ENCODE peak calls at places on chromosomes 6 and 20, in six cellular contexts. One of them, this sample, is unnamed.

GRCh38 chr6:46985943-46986342 is 56.2 kb downstream of the ADGRF1 start:
- DNase-seq in H1: no peak
- DNase-seq in GM12878: no peak
- DNase-seq in K562: no peak
- DNase-seq in HCT116: no peak
- DNase-seq in WTC11: no peak
- DNase-seq in this sample: no peak

GRCh38 chr6:99522531-99522930 is 7.3 kb upstream of the USP45 start:
- DNase-seq in GM12878: no peak
- DNase-seq in HCT116: no peak
- DNase-seq in H1: no peak
- DNase-seq in K562: no peak
- DNase-seq in WTC11: no peak
- DNase-seq in this sample: peak

GRCh38 chr6:111818539-111819226 is 54.6 kb downstream of the FYN start:
- DNase-seq in WTC11: no peak
- DNase-seq in K562: no peak
- DNase-seq in H1: no peak
- DNase-seq in GM12878: no peak
- DNase-seq in HCT116: no peak
- DNase-seq in this sample: no peak

GRCh38 chr20:45833030-45833882 is at the start of gene SNX21:
- DNase-seq in HCT116: no peak
- DNase-seq in H1: peak
- DNase-seq in WTC11: peak
- DNase-seq in GM12878: no peak
- DNase-seq in K562: peak
- DNase-seq in this sample: peak

GRCh38 chr6:142821164-142821716 is 123.7 kb downstream of the HIVEP2 start:
- DNase-seq in GM12878: no peak
- DNase-seq in WTC11: no peak
- DNase-seq in H1: no peak
- DNase-seq in K562: no peak
- DNase-seq in HCT116: no peak
- DNase-seq in this sample: no peak

GRCh38 chr6:47669684-47670515 is 28.5 kb upstream of the ADGRF4 start:
- DNase-seq in H1: no peak
- DNase-seq in K562: no peak
- DNase-seq in HCT116: no peak
- DNase-seq in WTC11: peak
- DNase-seq in GM12878: no peak
- DNase-seq in this sample: no peak

GRCh38 chr20:37992802-37993538 is 40.3 kb downstream of the TTI1 start:
- DNase-seq in HCT116: no peak
- DNase-seq in GM12878: no peak
- DNase-seq in K562: peak
- DNase-seq in H1: no peak
- DNase-seq in WTC11: no peak
- DNase-seq in this sample: peak

GRCh38 chr6:124535746-124536145 is 426.5 kb upstream of the RNF217 start:
- DNase-seq in K562: no peak
- DNase-seq in GM12878: no peak
- DNase-seq in H1: no peak
- DNase-seq in WTC11: no peak
- DNase-seq in HCT116: no peak
- DNase-seq in this sample: no peak

GRCh38 chr20:60272790-60273189 is 314.6 kb downstream of the CDH26 start:
- DNase-seq in WTC11: no peak
- DNase-seq in K562: no peak
- DNase-seq in H1: no peak
- DNase-seq in GM12878: no peak
- DNase-seq in HCT116: no peak
- DNase-seq in this sample: no peak

GRCh38 chr6:149210376-149210775 is 107.1 kb upstream of the TAB2 start:
- DNase-seq in K562: no peak
- DNase-seq in HCT116: no peak
- DNase-seq in GM12878: no peak
- DNase-seq in WTC11: no peak
- DNase-seq in H1: no peak
- DNase-seq in this sample: no peak

GRCh38 chr20:59125332-59125731 is 38.3 kb upstream of the ZNF831 start:
- DNase-seq in GM12878: no peak
- DNase-seq in H1: no peak
- DNase-seq in WTC11: no peak
- DNase-seq in HCT116: no peak
- DNase-seq in K562: no peak
- DNase-seq in this sample: no peak

GRCh38 chr20:4190792-4191519 is 175.6 kb upstream of the RNF24 start:
- DNase-seq in K562: no peak
- DNase-seq in H1: no peak
- DNase-seq in HCT116: no peak
- DNase-seq in WTC11: no peak
- DNase-seq in GM12878: no peak
- DNase-seq in this sample: no peak

GRCh38 chr6:138600726-138601125 is 101.4 kb upstream of the NHSL1 start:
- DNase-seq in H1: no peak
- DNase-seq in HCT116: no peak
- DNase-seq in WTC11: no peak
- DNase-seq in GM12878: no peak
- DNase-seq in K562: no peak
- DNase-seq in this sample: no peak

GRCh38 chr6:162862462-162862861 is 134.7 kb downstream of the PACRG start:
- DNase-seq in WTC11: no peak
- DNase-seq in K562: no peak
- DNase-seq in H1: no peak
- DNase-seq in GM12878: no peak
- DNase-seq in HCT116: no peak
- DNase-seq in this sample: no peak

GRCh38 chr6:34585512-34586045 is 29.4 kb upstream of the SPDEF start:
- DNase-seq in HCT116: no peak
- DNase-seq in GM12878: no peak
- DNase-seq in K562: no peak
- DNase-seq in H1: no peak
- DNase-seq in WTC11: no peak
- DNase-seq in this sample: no peak

GRCh38 chr6:118679293-118679692 is 27.9 kb upstream of the CEP85L start:
- DNase-seq in GM12878: no peak
- DNase-seq in WTC11: no peak
- DNase-seq in H1: no peak
- DNase-seq in K562: no peak
- DNase-seq in HCT116: no peak
- DNase-seq in this sample: no peak

GRCh38 chr6:39642300-39642699 is 82.9 kb downstream of the KIF6 start:
- DNase-seq in GM12878: no peak
- DNase-seq in H1: no peak
- DNase-seq in K562: no peak
- DNase-seq in HCT116: no peak
- DNase-seq in WTC11: peak
- DNase-seq in this sample: no peak

GRCh38 chr20:58613061-58613854 is 37.8 kb upstream of the STX16 start:
- DNase-seq in WTC11: no peak
- DNase-seq in GM12878: no peak
- DNase-seq in K562: no peak
- DNase-seq in HCT116: no peak
- DNase-seq in H1: no peak
- DNase-seq in this sample: no peak

GRCh38 chr6:157269261-157269794 is 54.0 kb downstream of the TMEM242 start:
- DNase-seq in WTC11: no peak
- DNase-seq in GM12878: no peak
- DNase-seq in HCT116: no peak
- DNase-seq in K562: no peak
- DNase-seq in H1: no peak
- DNase-seq in this sample: no peak

GRCh38 chr6:83467620-83468036 is 36.8 kb upstream of the ME1 start:
- DNase-seq in GM12878: no peak
- DNase-seq in H1: no peak
- DNase-seq in HCT116: no peak
- DNase-seq in WTC11: no peak
- DNase-seq in K562: no peak
- DNase-seq in this sample: no peak

GRCh38 chr6:43308101-43308989 is at the start of gene CRIP3:
- DNase-seq in H1: peak
- DNase-seq in WTC11: peak
- DNase-seq in GM12878: no peak
- DNase-seq in HCT116: no peak
- DNase-seq in K562: peak
- DNase-seq in this sample: no peak

GRCh38 chr20:43507150-43508080 is at the start of gene L3MBTL1:
- DNase-seq in WTC11: peak
- DNase-seq in HCT116: peak
- DNase-seq in K562: peak
- DNase-seq in H1: peak
- DNase-seq in GM12878: no peak
- DNase-seq in this sample: peak
- TF ChIP-seq ATF3 in WTC11: no peak
- TF ChIP-seq ATF3 in HCT116: no peak
- TF ChIP-seq ATF3 in K562: no peak
- TF ChIP-seq ATF3 in H1: no peak
- TF ChIP-seq ATF3 in GM12878: no peak
- TF ChIP-seq ATF3 in this sample: peak

GRCh38 chr6:159249752-159250151 is 80.6 kb downstream of the FNDC1 start:
- DNase-seq in K562: no peak
- DNase-seq in HCT116: no peak
- DNase-seq in GM12878: no peak
- DNase-seq in WTC11: no peak
- DNase-seq in H1: no peak
- DNase-seq in this sample: no peak
- TF ChIP-seq ATF3 in K562: no peak
- TF ChIP-seq ATF3 in HCT116: no peak
- TF ChIP-seq ATF3 in GM12878: no peak
- TF ChIP-seq ATF3 in WTC11: no peak
- TF ChIP-seq ATF3 in H1: no peak
- TF ChIP-seq ATF3 in this sample: no peak

DNA sequence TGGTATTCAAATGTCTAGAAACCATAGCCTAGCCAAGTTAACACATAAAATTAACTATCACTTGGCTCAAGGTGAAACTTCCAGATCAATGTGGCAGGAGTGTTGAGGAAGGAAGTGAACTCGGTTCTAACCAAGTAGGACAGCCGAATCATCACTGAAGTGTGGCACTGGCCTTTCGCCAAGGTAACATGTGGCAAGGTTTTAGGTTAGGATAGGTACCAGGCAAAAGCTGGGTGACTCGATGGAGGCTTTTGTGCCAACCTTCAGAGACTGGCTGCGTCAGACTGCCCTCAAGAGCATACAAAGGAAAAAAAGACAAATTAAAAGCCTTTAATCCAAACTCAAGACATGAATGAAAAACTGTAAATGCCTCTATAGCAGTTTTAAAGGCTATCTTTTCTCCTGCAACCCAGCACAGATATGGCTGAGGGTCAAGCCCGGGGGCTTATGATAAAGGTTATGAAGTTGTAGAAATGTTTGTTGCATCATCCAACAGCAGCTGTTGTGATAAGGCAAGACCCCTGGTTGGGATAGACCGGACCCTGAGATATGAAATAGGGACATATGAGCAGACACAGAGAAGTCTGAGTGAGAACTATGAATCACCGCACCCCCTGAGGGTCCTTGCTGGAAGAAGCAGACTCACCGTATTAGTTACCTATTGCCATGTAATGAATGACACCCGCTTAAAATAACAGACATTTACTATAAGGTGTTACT is 11.9 kb downstream of the PSMB9 start:
- DNase-seq in GM12878: no peak
- DNase-seq in K562: no peak
- DNase-seq in HCT116: no peak
- DNase-seq in H1: no peak
- DNase-seq in WTC11: no peak
- DNase-seq in this sample: no peak
- TF ChIP-seq ATF3 in GM12878: no peak
- TF ChIP-seq ATF3 in K562: peak
- TF ChIP-seq ATF3 in HCT116: no peak
- TF ChIP-seq ATF3 in H1: no peak
- TF ChIP-seq ATF3 in WTC11: no peak
- TF ChIP-seq ATF3 in this sample: no peak

DNA sequence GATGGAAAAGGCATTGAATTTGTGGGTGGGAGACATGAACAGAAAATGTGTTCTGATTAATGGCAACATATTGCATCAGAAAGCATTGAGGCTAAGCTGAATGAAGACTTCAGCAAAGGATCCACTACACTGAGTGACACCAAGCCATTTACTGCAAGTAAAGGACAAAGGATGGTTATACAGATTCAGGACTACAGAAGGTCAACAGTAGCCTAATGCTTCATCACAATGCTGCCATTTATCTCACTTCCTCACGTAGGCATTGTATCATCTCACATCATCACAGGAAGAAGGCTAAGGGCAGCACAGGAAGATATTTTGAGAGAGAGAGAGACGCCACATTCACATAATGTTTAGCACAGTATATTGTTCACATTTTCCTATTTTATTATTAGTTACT is 398.2 kb downstream of the COL12A1 start:
- DNase-seq in HCT116: no peak
- DNase-seq in K562: no peak
- DNase-seq in WTC11: no peak
- DNase-seq in GM12878: no peak
- DNase-seq in H1: no peak
- DNase-seq in this sample: no peak
- TF ChIP-seq ATF3 in HCT116: no peak
- TF ChIP-seq ATF3 in K562: no peak
- TF ChIP-seq ATF3 in WTC11: no peak
- TF ChIP-seq ATF3 in GM12878: no peak
- TF ChIP-seq ATF3 in H1: no peak
- TF ChIP-seq ATF3 in this sample: no peak

DNA sequence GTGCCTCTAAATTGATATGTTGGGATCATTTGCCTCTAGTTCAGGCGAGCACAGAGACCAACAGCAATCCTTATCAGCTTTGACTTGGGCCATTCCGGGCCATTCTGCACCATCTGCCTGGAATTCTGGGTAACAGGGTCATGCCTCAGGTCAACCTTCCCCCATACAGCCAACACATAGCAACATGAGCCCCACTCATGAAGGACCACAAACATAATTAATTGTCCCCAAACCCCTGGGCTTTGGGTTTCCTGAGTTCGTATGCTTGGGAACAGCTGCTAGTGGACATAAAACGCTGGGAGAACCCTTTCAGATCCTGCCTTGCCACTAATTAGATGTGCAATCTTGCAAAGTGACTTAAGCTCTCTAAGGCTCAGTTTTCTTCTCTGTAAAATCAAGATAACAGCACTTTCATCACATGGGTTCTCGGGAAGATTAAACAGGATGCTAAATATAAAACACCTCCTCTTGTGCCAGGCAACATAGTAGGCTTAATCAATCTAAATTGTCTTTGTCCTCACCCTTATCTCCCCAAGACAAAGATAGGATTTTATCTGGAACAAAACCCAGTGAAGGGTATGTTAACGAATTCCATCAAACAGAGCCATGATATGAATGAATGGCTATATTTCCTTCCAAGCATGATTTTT is 426.5 kb downstream of the CD83 start:
- DNase-seq in K562: no peak
- DNase-seq in HCT116: no peak
- DNase-seq in WTC11: no peak
- DNase-seq in H1: no peak
- DNase-seq in GM12878: no peak
- DNase-seq in this sample: no peak
- TF ChIP-seq ATF3 in K562: no peak
- TF ChIP-seq ATF3 in HCT116: no peak
- TF ChIP-seq ATF3 in WTC11: no peak
- TF ChIP-seq ATF3 in H1: no peak
- TF ChIP-seq ATF3 in GM12878: no peak
- TF ChIP-seq ATF3 in this sample: no peak

This sample was measured in HepG2.